ENCODE peak calls at places on chromosomes 5 and 9, in five cellular contexts. T, H, R, N and V are unnamed samples.

GRCh38 chr9:93621922-93622321 is 45.5 kb downstream of the PHF2 start:
- DNase-seq in T (no peak), N (peak; percentile 15), H (no peak), R (no peak), V (no peak)

GRCh38 chr9:95776131-95776530 is 99.4 kb upstream of the ERCC6L2 start:
- DNase-seq in N (no peak), T (no peak), R (peak; percentile 79), H (no peak), V (no peak)

GRCh38 chr9:37531699-37532098 is 44.5 kb downstream of the FBXO10 start:
- DNase-seq in R (no peak), H (no peak), N (no peak), T (no peak), V (peak; percentile 44)

GRCh38 chr5:117800261-117800660 is 1188.1 kb downstream of the DTWD2 start:
- DNase-seq in R (peak; percentile 51), T (no peak), H (no peak), N (no peak), V (no peak)

GRCh38 chr5:170408189-170408588 is 19.0 kb upstream of the KCNMB1 start:
- DNase-seq in N (no peak), T (no peak), H (no peak), R (no peak), V (no peak)

GRCh38 chr5:161009194-161009593 is 157.2 kb upstream of the ATP10B start:
- DNase-seq in N (no peak), T (no peak), H (no peak), R (no peak), V (no peak)

GRCh38 chr5:13488254-13488931 is 456.1 kb downstream of the DNAH5 start:
- DNase-seq in H (no peak), N (no peak), T (no peak), R (no peak), V (no peak)

GRCh38 chr5:74285876-74286275 is 354.7 kb downstream of the ENC1 start:
- DNase-seq in R (no peak), N (no peak), H (no peak), T (no peak), V (no peak)

GRCh38 chr5:52988335-52989024 is 672 bp upstream of the ITGA2 start:
- DNase-seq in R (no peak), T (no peak), N (no peak), H (peak; percentile 62), V (no peak)

GRCh38 chr5:150289551-150290390 is at the start of gene CAMK2A:
- DNase-seq in R (no peak), T (no peak), H (no peak), N (no peak), V (no peak)

GRCh38 chr9:2704504-2704903 is 12.8 kb upstream of the KCNV2 start:
- DNase-seq in T (no peak), H (peak; percentile 5), R (no peak), N (no peak), V (no peak)

GRCh38 chr5:163504091-163504931 is 1.1 kb upstream of the MAT2B start:
- DNase-seq in T (peak; percentile 69), H (peak; percentile 59), R (peak; percentile 52), N (peak; percentile 62), V (peak; percentile 8)

GRCh38 chr9:81397735-81398381 is 291.5 kb downstream of the TLE1 start:
- DNase-seq in N (no peak), H (no peak), T (no peak), R (no peak), V (no peak)

GRCh38 chr5:157750320-157750719 is 6.8 kb downstream of the LSM11 start:
- DNase-seq in R (peak; percentile 71), N (no peak), H (peak; percentile 54), T (no peak), V (no peak)

GRCh38 chr5:132327278-132327959 is 33.2 kb downstream of the SLC22A4 start:
- DNase-seq in R (peak; percentile 18), N (no peak), T (no peak), H (no peak), V (no peak)

GRCh38 chr5:73789851-73790281 is 163.9 kb downstream of the ARHGEF28 start:
- DNase-seq in R (no peak), T (no peak), H (no peak), N (no peak), V (no peak)

GRCh38 chr9:26175264-26175663 is 497.0 kb upstream of the TUSC1 start:
- DNase-seq in T (no peak), N (no peak), H (peak; percentile 41), R (no peak), V (no peak)

GRCh38 chr5:32733582-32734340 is 22.6 kb downstream of the NPR3 start:
- DNase-seq in N (no peak), R (no peak), T (no peak), H (no peak), V (no peak)

GRCh38 chr9:127927457-127928231 is 2.9 kb downstream of the PIP5KL1 start:
- DNase-seq in R (no peak), H (peak; percentile 44), N (no peak), T (no peak), V (peak; percentile 84)

GRCh38 chr5:38323645-38324295 is 65.4 kb downstream of the EGFLAM start:
- DNase-seq in R (peak; percentile 35), H (peak; percentile 54), T (no peak), N (no peak), V (no peak)

GRCh38 chr5:147482426-147483196 is 27.3 kb downstream of the DPYSL3 start:
- DNase-seq in T (no peak), R (no peak), H (no peak), N (no peak), V (no peak)

GRCh38 chr5:146340260-146341081 is 1.8 kb downstream of the POU4F3 start:
- DNase-seq in N (peak; percentile 84), R (peak; percentile 60), H (peak; percentile 42), T (peak; percentile 49), V (no peak)

GRCh38 chr5:149775785-149776184 is 45.7 kb downstream of the PPARGC1B start:
- DNase-seq in T (no peak), H (peak; percentile 20), R (no peak), N (no peak), V (no peak)

GRCh38 chr9:18245911-18246310 is 228.0 kb upstream of the ADAMTSL1 start:
- DNase-seq in T (no peak), N (no peak), R (peak; percentile 27), H (no peak), V (no peak)

GRCh38 chr9:14240491-14240890 is 73.5 kb downstream of the NFIB start:
- DNase-seq in T (no peak), R (peak; percentile 44), H (no peak), N (no peak), V (no peak)

GRCh38 chr5:108345541-108346171 is 36.2 kb downstream of the FBXL17 start:
- DNase-seq in T (no peak), H (peak; percentile 28), R (peak; percentile 67), N (no peak), V (no peak)

GRCh38 chr9:130301483-130302286 is 36.1 kb downstream of the HMCN2 start:
- DNase-seq in R (peak; percentile 33), N (peak; percentile 90), H (no peak), T (no peak), V (no peak)

GRCh38 chr9:133188006-133188842 is 20.8 kb downstream of the OBP2B start:
- DNase-seq in N (no peak), H (peak; percentile 32), R (no peak), T (no peak), V (no peak)

GRCh38 chr9:129630967-129631672 is 5.2 kb downstream of the NTMT1 start:
- DNase-seq in T (no peak), N (peak; percentile 57), H (peak; percentile 82), R (peak; percentile 49), V (no peak)

GRCh38 chr9:127949827-127950512 is 12.3 kb upstream of the DPM2 start:
- DNase-seq in T (no peak), N (peak; percentile 64), H (no peak), R (no peak), V (no peak)

GRCh38 chr5:61576556-61576955 is 244.5 kb downstream of the ZSWIM6 start:
- DNase-seq in N (no peak), T (no peak), R (no peak), H (no peak), V (no peak)

GRCh38 chr5:16970826-16971225 is 34.7 kb upstream of the MYO10 start:
- DNase-seq in T (no peak), N (no peak), R (peak; percentile 60), H (peak; percentile 67), V (no peak)

GRCh38 chr9:117546894-117547293 is 132.0 kb upstream of the ASTN2 start:
- DNase-seq in R (no peak), N (peak; percentile 46), T (peak; percentile 34), H (peak; percentile 11), V (no peak)

GRCh38 chr5:143024227-143024920 is 254.2 kb downstream of the ARHGAP26 start:
- DNase-seq in T (no peak), N (no peak), H (no peak), R (no peak), V (no peak)

GRCh38 chr5:152683205-152683604 is 278.1 kb upstream of the NMUR2 start:
- DNase-seq in H (no peak), R (no peak), N (no peak), T (no peak), V (no peak)
- H3K9me3 ChIP-seq in H (peaks cover 5% of the 10 kb centered on the region), R (peaks cover 6% of the 10 kb centered on the region), N (no peaks in the 10 kb centered on the region), T (no peaks in the 10 kb centered on the region), V (no peaks in the 10 kb centered on the region)

GRCh38 chr5:141441571-141442170 is 11.4 kb downstream of the PCDHGA12 start:
- DNase-seq in H (no peak), N (peak; percentile 63), R (no peak), T (no peak), V (no peak)

GRCh38 chr5:141439411-141440141 is 9.3 kb downstream of the PCDHGA12 start:
- DNase-seq in H (no peak), T (no peak), R (no peak), N (no peak), V (no peak)

GRCh38 chr5:141431286-141431685 is 979 bp downstream of the PCDHGA12 start:
- DNase-seq in H (no peak), N (no peak), R (no peak), T (no peak), V (no peak)

GRCh38 chr5:141434006-141434405 is 3.7 kb downstream of the PCDHGA12 start:
- DNase-seq in N (no peak), H (no peak), R (peak; percentile 73), T (no peak), V (no peak)

GRCh38 chr5:141437208-141437607 is 6.9 kb downstream of the PCDHGA12 start:
- DNase-seq in H (no peak), T (no peak), N (no peak), R (peak; percentile 52), V (no peak)
- H3K9me3 ChIP-seq in H (peaks cover 11% of the 10 kb centered on the region), T (peaks cover 5% of the 10 kb centered on the region), N (no peaks in the 10 kb centered on the region), R (peaks cover 13% of the 10 kb centered on the region), V (no peaks in the 10 kb centered on the region)

GRCh38 chr5:141258948-141259347 is 13.8 kb downstream of the PCDHB15 start:
- DNase-seq in T (no peak), R (no peak), H (no peak), N (no peak), V (no peak)
- H3K9me3 ChIP-seq in T (peaks cover 9% of the 10 kb centered on the region), R (peaks cover 40% of the 10 kb centered on the region), H (peaks cover 38% of the 10 kb centered on the region), N (peaks cover 12% of the 10 kb centered on the region), V (peaks cover 31% of the 10 kb centered on the region)

GRCh38 chr5:141359790-141360426 is at the start of gene PCDHGB2:
- DNase-seq in T (no peak), H (no peak), R (peak; percentile 64), N (no peak), V (no peak)

GRCh38 chr5:141354900-141355469 is at the start of gene PCDHGA4:
- DNase-seq in T (no peak), N (no peak), H (no peak), R (peak; percentile 28), V (no peak)

GRCh38 chr5:141356133-141356532 is 1.3 kb downstream of the PCDHGA4 start:
- DNase-seq in T (no peak), R (no peak), H (no peak), N (no peak), V (no peak)

GRCh38 chr5:141355641-141356040 is 820 bp downstream of the PCDHGA4 start:
- DNase-seq in H (no peak), N (no peak), R (no peak), T (no peak), V (no peak)

GRCh38 chr5:141356950-141357349 is 2.1 kb downstream of the PCDHGA4 start:
- DNase-seq in R (no peak), H (no peak), N (no peak), T (no peak), V (no peak)
- H3K9me3 ChIP-seq in R (peaks cover 59% of the 10 kb centered on the region), H (peaks cover 41% of the 10 kb centered on the region), N (peaks cover 8% of the 10 kb centered on the region), T (peaks cover 4% of the 10 kb centered on the region), V (no peaks in the 10 kb centered on the region)